ENCODE peak calls at places on chromosomes 13 and 19, in seven cellular contexts. U, N, B, F, K, Z and P are unnamed samples.

GRCh38 chr13:87331178-87331577 is 340.0 kb upstream of the SLITRK5 start:
- DNase-seq in K (no peak), Z (no peak), B (no peak), N (no peak), F (no peak), U (peak), P (no peak)

GRCh38 chr13:34103854-34104253 is 285.9 kb downstream of the RFC3 start:
- DNase-seq in Z (no peak), B (no peak), K (no peak), U (no peak), N (no peak), F (no peak), P (no peak)

GRCh38 chr13:95643814-95644598 is 500 bp downstream of the DZIP1 start:
- DNase-seq in Z (no peak), N (peak), U (no peak), F (no peak), K (peak), B (no peak), P (no peak)

GRCh38 chr13:93173656-93174055 is 53.0 kb upstream of the GPC6 start:
- DNase-seq in N (no peak), K (no peak), Z (no peak), F (no peak), U (no peak), B (no peak), P (no peak)

GRCh38 chr13:39684531-39685137 is 29.2 kb downstream of the COG6 start:
- DNase-seq in B (peak), F (no peak), Z (no peak), N (no peak), U (no peak), K (no peak), P (no peak)

GRCh38 chr19:43438291-43439162 is 23.8 kb downstream of the TEX101 start:
- DNase-seq in N (no peak), Z (peak), K (peak), F (no peak), B (peak), U (no peak), P (peak)

GRCh38 chr13:97068964-97069815 is 74.9 kb upstream of the OXGR1 start:
- DNase-seq in F (no peak), U (no peak), Z (no peak), B (no peak), K (no peak), N (no peak), P (no peak)

GRCh38 chr13:41306271-41307150 is 4.6 kb upstream of the NAA16 start:
- DNase-seq in N (no peak), F (no peak), B (no peak), U (no peak), Z (no peak), K (no peak), P (no peak)

GRCh38 chr13:91360246-91360751 is 12.8 kb downstream of the MIR17HG start:
- DNase-seq in U (no peak), N (no peak), Z (no peak), B (no peak), F (no peak), K (no peak), P (no peak)

GRCh38 chr19:10946964-10947657 is 13.7 kb upstream of the SMARCA4 start:
- DNase-seq in B (no peak), U (no peak), N (no peak), K (no peak), F (no peak), Z (no peak), P (no peak)

GRCh38 chr13:39051157-39051556 is 12.9 kb downstream of the NHLRC3 start:
- DNase-seq in Z (no peak), K (no peak), F (no peak), B (peak), N (no peak), U (no peak), P (peak)

GRCh38 chr13:51475727-51476521 is 23.1 kb upstream of the INTS6 start:
- DNase-seq in B (peak), K (no peak), Z (peak), F (no peak), N (no peak), U (no peak), P (no peak)

GRCh38 chr13:46668302-46668720 is 115.3 kb downstream of the LRCH1 start:
- DNase-seq in N (no peak), B (peak), U (no peak), K (peak), F (no peak), Z (peak), P (peak)

GRCh38 chr13:51998723-51999471 is 12.4 kb downstream of the ATP7B start:
- DNase-seq in N (no peak), K (no peak), Z (no peak), U (peak), B (peak), F (no peak), P (no peak)

GRCh38 chr13:58592052-58592451 is 960.5 kb downstream of the PCDH17 start:
- DNase-seq in B (no peak), N (no peak), Z (no peak), U (no peak), F (no peak), K (no peak), P (no peak)

GRCh38 chr19:3762130-3762473 is 380 bp upstream of the MRPL54 start:
- DNase-seq in B (no peak), K (no peak), F (no peak), U (no peak), N (no peak), Z (no peak), P (no peak)

GRCh38 chr13:50428183-50428877 is 413.1 kb downstream of the KCNRG start:
- DNase-seq in B (no peak), Z (peak), N (no peak), U (no peak), F (no peak), K (peak), P (no peak)

GRCh38 chr13:93865235-93865634 is 614.2 kb downstream of the DCT start:
- DNase-seq in F (no peak), U (no peak), N (no peak), K (no peak), Z (no peak), B (no peak), P (no peak)

GRCh38 chr13:94947392-94947791 is 235.0 kb upstream of the SOX21 start:
- DNase-seq in Z (no peak), N (no peak), K (no peak), U (no peak), B (peak), F (no peak), P (no peak)

GRCh38 chr13:109700176-109700575 is 86.2 kb downstream of the IRS2 start:
- DNase-seq in B (peak), U (no peak), F (no peak), N (peak), Z (no peak), K (no peak), P (no peak)

GRCh38 chr13:45527699-45528462 is 63.1 kb downstream of the COG3 start:
- DNase-seq in N (no peak), Z (no peak), B (peak), K (no peak), F (no peak), U (peak), P (no peak)

GRCh38 chr13:99895428-99895998 is 76.1 kb downstream of the ZIC5 start:
- DNase-seq in N (no peak), K (peak), Z (no peak), B (no peak), F (no peak), U (no peak), P (no peak)